ENCODE peak calls at places on chromosome 19, in four cellular contexts. W is GM12878, D is HepG2, N is H1. M is an unnamed sample.
A peak's percentile ranks its signal among the peaks of the same experiment; 100 is the strongest.

GRCh38 chr19:4929186-4929585 is 19.9 kb downstream of the UHRF1 start:
- DNase-seq in W (no peak), D (no peak), N (no peak), M (no peak)

GRCh38 chr19:5330307-5330720 is 10.3 kb downstream of the PTPRS start:
- DNase-seq in W (no peak), D (no peak), N (no peak), M (no peak)

GRCh38 chr19:1511318-1511988 is 1.4 kb downstream of the ADAMTSL5 start:
- DNase-seq in W (no peak), D (no peak), N (no peak), M (no peak)

GRCh38 chr19:50565984-50566903 is 2.0 kb downstream of the LRRC4B start:
- DNase-seq in W (no peak), D (no peak), N (peak; percentile 70), M (no peak)

GRCh38 chr19:55464669-55465068 is at the start of gene C19orf85:
- DNase-seq in W (no peak), D (no peak), N (peak; percentile 54), M (peak; percentile 77)

GRCh38 chr19:18440421-18440877 is 2.5 kb upstream of the ISYNA1 start:
- DNase-seq in W (no peak), D (peak; percentile 57), N (no peak), M (no peak)

GRCh38 chr19:6241056-6241455 is 38.7 kb downstream of the MLLT1 start:
- DNase-seq in W (no peak), D (no peak), N (no peak), M (no peak)

GRCh38 chr19:46626441-46626840 is 1.6 kb upstream of the PTGIR start:
- DNase-seq in W (no peak), D (no peak), N (no peak), M (no peak)

GRCh38 chr19:47247308-47247990 is 8.9 kb upstream of the CCDC9 start:
- DNase-seq in W (no peak), D (peak; percentile 56), N (peak; percentile 92), M (no peak)

GRCh38 chr19:5403968-5404640 is 51.1 kb upstream of the ZNRF4 start:
- DNase-seq in W (no peak), D (peak; percentile 63), N (peak; percentile 98), M (peak; percentile 93)

GRCh38 chr19:5857203-5858081 is 6.2 kb upstream of the FUT3 start:
- DNase-seq in W (no peak), D (no peak), N (no peak), M (no peak)

GRCh38 chr19:29798783-29799182 is 13.0 kb upstream of the CCNE1 start:
- DNase-seq in W (no peak), D (no peak), N (no peak), M (no peak)

GRCh38 chr19:13143135-13143534 is 7.0 kb downstream of the STX10 start:
- DNase-seq in W (no peak), D (peak; percentile 51), N (no peak), M (no peak)

GRCh38 chr19:38508507-38508906 is 75.0 kb downstream of the RYR1 start:
- DNase-seq in W (no peak), D (peak; percentile 12), N (no peak), M (no peak)

GRCh38 chr19:51571599-51571998 is 516 bp downstream of the ZNF175 start:
- DNase-seq in W (no peak), D (no peak), N (no peak), M (no peak)

GRCh38 chr19:10812902-10813404 is 23.1 kb downstream of the TMED1 start:
- DNase-seq in W (no peak), D (no peak), N (no peak), M (no peak)

GRCh38 chr19:42468273-42468796 is 25.6 kb upstream of the CXCL17 start:
- DNase-seq in W (no peak), D (no peak), N (no peak), M (no peak)

GRCh38 chr19:6611441-6611852 is 20.5 kb upstream of the CD70 start:
- DNase-seq in W (no peak), D (no peak), N (no peak), M (no peak)

GRCh38 chr19:45638930-45639729 is at the start of gene EML2:
- DNase-seq in W (no peak), D (peak; percentile 24), N (peak; percentile 86), M (no peak)

GRCh38 chr19:32018014-32018413 is 327.4 kb upstream of the ZNF507 start:
- DNase-seq in W (no peak), D (no peak), N (peak; percentile 1), M (no peak)

GRCh38 chr19:39209196-39209595 is 5.1 kb upstream of the SYCN start:
- DNase-seq in W (no peak), D (no peak), N (no peak), M (no peak)

GRCh38 chr19:7988307-7988706 is 17.1 kb downstream of the ELAVL1 start:
- DNase-seq in W (no peak), D (no peak), N (no peak), M (no peak)

GRCh38 chr19:19788015-19788414 is 33.5 kb downstream of the ZNF506 start:
- DNase-seq in W (no peak), D (no peak), N (no peak), M (no peak)

GRCh38 chr19:42306646-42307045 is 4.2 kb upstream of the PAFAH1B3 start:
- DNase-seq in W (no peak), D (no peak), N (peak; percentile 59), M (no peak)

GRCh38 chr19:48338802-48339660 is 13.7 kb downstream of the EMP3 start:
- DNase-seq in W (no peak), D (no peak), N (no peak), M (no peak)
- TF ChIP-seq SUZ12 in W (no peak), D (no peak), N (no peak), M (no peak)

GRCh38 chr19:3398114-3398899 is 31.9 kb downstream of the NFIC start:
- DNase-seq in W (no peak), D (peak; percentile 77), N (no peak), M (no peak)
- H3K4me3 ChIP-seq in W (no peak overlapping the region), D (peak overlapping the region; percentile 37), N (no peak overlapping the region), M (peak overlapping the region; percentile 19)

DNA sequence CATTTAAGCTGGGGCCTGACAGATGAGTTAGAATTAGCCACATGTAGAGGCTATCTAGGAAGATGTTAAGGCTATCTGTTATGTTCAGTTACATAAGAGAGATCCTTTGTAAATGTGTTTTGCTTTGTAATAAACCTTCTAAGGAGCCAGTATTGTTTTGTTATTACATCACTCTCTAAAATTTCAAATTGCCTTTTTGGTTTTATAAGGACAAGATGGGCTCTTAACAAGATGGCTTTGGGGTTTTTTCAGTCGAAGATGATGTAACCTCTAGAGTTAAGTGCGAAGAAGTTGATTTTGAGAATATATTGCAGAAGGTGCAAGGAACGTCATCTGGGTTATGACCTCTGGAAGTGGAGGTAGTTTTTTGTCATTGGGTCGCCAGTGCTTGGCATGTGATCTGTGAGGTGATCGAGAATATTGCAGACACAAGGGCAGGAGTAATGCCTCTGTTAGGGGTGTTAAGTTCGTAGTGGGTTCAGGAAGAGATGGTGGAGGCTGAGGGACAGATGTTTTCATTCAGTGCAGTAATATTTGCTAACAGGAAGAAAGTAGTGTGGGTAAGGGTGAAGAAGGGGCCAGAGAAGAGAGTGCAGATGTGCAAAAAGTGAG is 12.7 kb downstream of the LSM14A start:
- DNase-seq in W (no peak), D (no peak), N (peak; percentile 22), M (no peak)
- TF ChIP-seq SUZ12 in W (no peak), D (no peak), N (no peak), M (no peak)

GRCh38 chr19:22530042-22530441 is 104.1 kb upstream of the ZNF492 start:
- DNase-seq in W (no peak), D (no peak), N (no peak), M (no peak)

GRCh38 chr19:22526661-22527272 is 104.6 kb upstream of the ZNF98 start:
- DNase-seq in W (no peak), D (no peak), N (no peak), M (no peak)

GRCh38 chr19:22523940-22524339 is 101.8 kb upstream of the ZNF98 start:
- DNase-seq in W (no peak), D (no peak), N (no peak), M (no peak)

GRCh38 chr19:22528956-22529355 is 105.2 kb upstream of the ZNF492 start:
- DNase-seq in W (no peak), D (no peak), N (no peak), M (no peak)

DNA sequence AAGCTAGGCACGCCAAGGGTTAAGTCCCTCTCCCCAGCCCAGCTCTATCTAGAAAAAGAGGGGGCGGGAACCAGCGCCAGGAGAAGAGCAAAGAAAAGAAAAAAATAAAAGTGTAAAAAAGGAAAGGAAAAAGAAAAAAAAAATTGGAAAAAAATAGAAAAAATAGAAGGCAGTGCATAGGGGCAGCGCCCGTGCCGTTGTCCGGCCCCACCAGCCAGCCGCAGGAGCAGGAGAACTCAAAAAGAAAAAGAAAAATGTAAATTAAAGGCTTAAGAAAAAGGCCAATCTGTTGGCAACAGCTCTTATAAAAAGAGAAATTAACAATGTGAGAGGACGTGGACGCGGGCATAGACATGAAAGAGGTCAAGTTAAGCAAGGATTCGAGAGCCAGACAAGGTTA is 105.4 kb upstream of the ZNF98 start:
- DNase-seq in W (no peak), D (no peak), N (no peak), M (no peak)
- H3K4me3 ChIP-seq in W (no peak overlapping the region), D (no peak overlapping the region), N (no peak overlapping the region), M (no peak overlapping the region)

DNA sequence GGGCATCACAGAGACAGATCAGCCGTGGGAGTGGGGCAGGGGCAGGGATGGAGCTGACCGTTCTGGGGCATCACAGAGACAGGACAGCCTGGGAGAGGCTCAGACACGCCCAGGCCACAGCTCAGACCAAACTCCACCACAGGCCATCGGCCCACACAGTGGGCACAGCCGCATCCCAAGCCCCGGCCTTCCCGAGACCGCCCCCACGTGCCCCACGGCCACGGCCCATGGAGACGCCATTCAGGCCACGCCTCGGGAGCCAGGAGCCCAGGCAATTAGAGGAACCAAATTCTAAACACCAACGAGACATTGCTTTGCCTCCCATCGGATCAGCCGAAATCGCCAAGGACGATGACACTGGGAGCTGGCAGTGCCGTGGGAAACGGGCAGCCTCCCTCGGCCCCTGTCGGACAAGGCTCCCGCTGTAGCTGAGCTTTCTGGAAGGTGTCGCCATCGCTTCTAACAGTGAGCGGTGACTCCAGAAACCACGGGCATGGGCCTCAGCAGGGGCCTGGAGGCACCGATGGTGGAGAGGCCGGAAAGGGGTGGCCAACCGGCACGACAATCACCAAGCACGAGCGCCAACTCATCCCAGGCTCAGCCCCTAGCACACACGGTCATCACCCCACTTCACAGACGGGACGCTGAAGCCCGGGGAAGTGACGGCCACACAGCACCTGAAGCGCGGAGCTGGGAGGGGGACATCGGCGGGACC is 2.4 kb downstream of the PIP5K1C start:
- DNase-seq in W (no peak), D (no peak), N (no peak), M (no peak)
- TF ChIP-seq SUZ12 in W (no peak), D (no peak), N (no peak), M (no peak)

DNA sequence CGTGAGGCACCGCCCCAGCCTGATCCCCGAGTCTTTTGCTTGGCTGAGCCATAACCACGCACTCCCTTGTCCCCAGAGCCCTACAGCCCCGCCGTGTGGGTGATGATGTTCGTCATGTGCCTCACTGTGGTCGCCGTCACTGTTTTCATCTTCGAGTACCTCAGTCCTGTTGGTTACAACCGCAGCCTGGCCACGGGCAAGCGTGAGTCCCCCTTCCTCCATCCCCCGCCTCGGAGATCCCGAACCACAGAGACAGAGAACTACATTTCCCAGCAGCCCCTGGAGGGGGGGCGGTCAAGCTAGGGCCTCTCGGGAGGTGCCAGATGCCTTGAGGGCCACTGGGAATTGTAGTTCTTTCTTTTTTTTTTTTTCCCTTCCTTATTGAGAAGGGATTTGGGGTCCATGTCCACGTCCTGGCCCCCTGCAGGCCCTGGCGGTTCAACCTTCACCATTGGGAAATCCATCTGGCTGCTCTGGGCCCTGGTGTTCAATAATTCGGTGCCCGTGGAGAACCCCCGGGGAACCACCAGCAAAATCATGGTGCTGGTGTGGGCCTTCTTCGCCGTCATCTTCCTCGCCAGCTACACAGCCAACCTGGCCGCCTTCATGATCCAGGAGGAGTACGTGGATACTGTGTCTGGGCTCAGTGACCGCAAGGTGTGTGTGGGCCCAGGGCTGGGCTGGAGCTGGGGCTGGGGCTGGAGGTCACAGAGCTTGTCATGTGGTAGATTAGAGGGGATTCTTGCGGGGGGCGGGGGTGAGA is 25.9 kb downstream of the GRIN2D start:
- DNase-seq in W (peak; percentile 57), D (no peak), N (peak; percentile 86), M (no peak)
- H3K4me3 ChIP-seq in W (peak overlapping the region; percentile 25), D (no peak overlapping the region), N (no peak overlapping the region), M (peak overlapping the region; percentile 11)